ENCODE peak calls at places on chromosomes 7 and 10, in eight cellular contexts. E is ELR; L is Calu3; A is stimulated activated CD8-positive, alpha-beta memory T cell treated with anti-CD3 and anti-CD28 coated beads, Interleukin-7, amount 100 ng/mL, for 1 hour; Z is HT-29; D is naive thymus-derived CD4-positive, alpha-beta T cell; C is endothelial cell; Q is GM04503. N is an unnamed sample.

GRCh38 chr10:97843296-97843671 is 6.4 kb upstream of the GOLGA7B start:
- DNase-seq in C (no peak), L (no peak), Z (no peak), Q (no peak), A (no peak), D (no peak), E (peak), N (no peak)

GRCh38 chr10:133334495-133335237 is 2.0 kb downstream of the CALY start:
- DNase-seq in C (no peak), L (no peak), D (no peak), Z (no peak), E (no peak), A (peak), Q (no peak), N (no peak)

GRCh38 chr7:7795736-7796135 is 77.3 kb upstream of the RPA3 start:
- DNase-seq in Q (no peak), Z (peak), E (peak), L (peak), D (no peak), C (no peak), A (no peak), N (no peak)

GRCh38 chr10:129677377-129677927 is 210.4 kb downstream of the MGMT start:
- DNase-seq in E (no peak), L (no peak), Q (no peak), A (no peak), Z (no peak), C (no peak), D (no peak), N (no peak)

GRCh38 chr10:80596391-80597257 is 58.9 kb downstream of the SH2D4B start:
- DNase-seq in E (peak), Z (peak), Q (peak), D (peak), C (peak), A (no peak), L (peak), N (peak)

GRCh38 chr7:151060113-151060415 is 675 bp downstream of the SLC4A2 start:
- DNase-seq in E (peak), L (no peak), D (no peak), Z (no peak), C (no peak), Q (no peak), A (no peak), N (peak)

GRCh38 chr10:1251769-1252168 is 195.6 kb downstream of the WDR37 start:
- DNase-seq in Z (no peak), Q (no peak), E (no peak), D (no peak), A (no peak), C (no peak), L (no peak), N (no peak)

GRCh38 chr7:51878869-51879268 is 562.3 kb upstream of the COBL start:
- DNase-seq in C (no peak), L (no peak), D (no peak), Q (no peak), E (no peak), Z (no peak), A (no peak), N (peak)

GRCh38 chr7:94368371-94368791 is 26.3 kb upstream of the COL1A2 start:
- DNase-seq in L (no peak), Q (peak), Z (no peak), A (no peak), C (no peak), D (no peak), E (peak), N (no peak)

GRCh38 chr10:67697646-67698245 is 1.8 kb upstream of the CTNNA3 start:
- DNase-seq in C (peak), E (peak), A (no peak), Z (peak), D (peak), L (peak), Q (peak), N (no peak)

GRCh38 chr10:79084012-79084971 is 15.5 kb downstream of the ZMIZ1 start:
- DNase-seq in D (no peak), L (peak), C (peak), E (peak), A (no peak), Z (peak), Q (peak), N (no peak)

GRCh38 chr10:118594392-118595063 is 920 bp downstream of the PRLHR start:
- DNase-seq in Z (no peak), Q (no peak), L (no peak), A (no peak), C (peak), E (peak), D (peak), N (peak)

GRCh38 chr7:55308186-55308929 is 56.8 kb upstream of the LANCL2 start:
- DNase-seq in D (no peak), E (peak), C (no peak), Z (no peak), A (no peak), Q (peak), L (no peak), N (no peak)

GRCh38 chr10:9792181-9792580 is 1225.5 kb upstream of the CELF2 start:
- DNase-seq in A (no peak), L (no peak), Q (no peak), D (no peak), Z (no peak), E (peak), C (no peak), N (no peak)

GRCh38 chr10:75397571-75397921 is 4.0 kb downstream of the ZNF503 start:
- DNase-seq in L (no peak), A (no peak), Q (no peak), Z (no peak), C (no peak), E (no peak), D (no peak), N (no peak)

GRCh38 chr10:92207061-92207460 is 83.8 kb downstream of the CPEB3 start:
- DNase-seq in E (no peak), Z (no peak), A (no peak), Q (no peak), C (no peak), D (no peak), L (no peak), N (no peak)

GRCh38 chr10:12531305-12531738 is 182.0 kb downstream of the CAMK1D start:
- DNase-seq in Q (no peak), Z (no peak), A (no peak), E (no peak), C (no peak), L (no peak), D (no peak), N (no peak)

GRCh38 chr7:137304624-137305235 is 38.8 kb downstream of the PTN start:
- DNase-seq in Q (no peak), E (no peak), Z (no peak), C (no peak), A (no peak), L (no peak), D (no peak), N (no peak)

GRCh38 chr10:133303206-133303605 is 5.5 kb downstream of the TUBGCP2 start:
- DNase-seq in L (no peak), C (no peak), Q (no peak), Z (no peak), E (no peak), D (no peak), A (no peak), N (no peak)

GRCh38 chr7:64775289-64775688 is 18.9 kb upstream of the ZNF138 start:
- DNase-seq in E (peak), C (no peak), D (no peak), L (no peak), Q (no peak), Z (no peak), A (no peak), N (no peak)

GRCh38 chr10:66238343-66238742 is 687.5 kb upstream of the LRRTM3 start:
- DNase-seq in Q (no peak), L (no peak), C (no peak), D (no peak), E (no peak), Z (no peak), A (no peak), N (no peak)

GRCh38 chr10:114698271-114699185 is 40.5 kb upstream of the ABLIM1 start:
- DNase-seq in Z (no peak), L (no peak), D (no peak), C (no peak), Q (peak), E (peak), A (no peak), N (no peak)

GRCh38 chr7:55018361-55019328 is at the start of gene EGFR:
- DNase-seq in L (peak), A (no peak), Q (no peak), Z (peak), D (no peak), C (peak), E (peak), N (peak)

GRCh38 chr7:2953588-2954407 is 89.9 kb downstream of the CARD11 start:
- DNase-seq in Q (no peak), C (no peak), L (no peak), E (no peak), D (no peak), Z (no peak), A (no peak), N (no peak)

GRCh38 chr10:14123066-14123465 is 207.7 kb downstream of the FRMD4A start:
- DNase-seq in Q (no peak), E (no peak), A (no peak), D (no peak), Z (no peak), L (no peak), C (no peak), N (no peak)

GRCh38 chr7:92362131-92362530 is 85.2 kb upstream of the GATAD1 start:
- DNase-seq in Z (no peak), A (no peak), E (no peak), D (no peak), C (no peak), L (no peak), Q (no peak), N (no peak)

GRCh38 chr7:73828972-73829371 is 1.8 kb upstream of the CLDN4 start:
- DNase-seq in E (no peak), D (no peak), Z (no peak), A (no peak), L (no peak), C (no peak), Q (no peak), N (no peak)

GRCh38 chr7:150811-151221 is 41.6 kb upstream of the FAM20C start:
- DNase-seq in L (no peak), E (peak), A (no peak), D (no peak), Q (no peak), Z (no peak), C (no peak), N (peak)

GRCh38 chr7:150986556-150986955 is 4.3 kb upstream of the NOS3 start:
- DNase-seq in A (no peak), Q (no peak), C (no peak), D (no peak), Z (no peak), E (no peak), L (no peak), N (no peak)

GRCh38 chr7:91266067-91266930 is 2.1 kb downstream of the FZD1 start:
- DNase-seq in A (no peak), L (no peak), C (peak), D (no peak), Z (no peak), Q (no peak), E (no peak), N (peak)

GRCh38 chr7:129529643-129530042 is 27.3 kb downstream of the SMKR1 start:
- DNase-seq in Q (no peak), L (no peak), Z (no peak), A (no peak), C (no peak), E (no peak), D (no peak), N (no peak)